ENCODE peak calls at places on chromosome 6, in four cellular contexts. U is epithelial cell of prostate, D is astrocyte of the hippocampus, K is brain microvascular endothelial cell. L is an unnamed sample.

GRCh38 chr6:99093781-99094180 is 146.0 kb upstream of the FBXL4 start:
- DNase-seq in U (no peak), D (no peak), K (no peak), L (no peak)

GRCh38 chr6:134436281-134436815 is 118.4 kb upstream of the SGK1 start:
- DNase-seq in U (peak; percentile 92), D (peak; percentile 94), K (peak; percentile 98), L (peak; percentile 97)

GRCh38 chr6:70627500-70628254 is 40.0 kb upstream of the SMAP1 start:
- DNase-seq in U (no peak), D (no peak), K (no peak), L (no peak)

GRCh38 chr6:73340048-73340447 is 14.0 kb downstream of the DPPA5 start:
- DNase-seq in U (peak; percentile 29), D (peak; percentile 14), K (peak; percentile 6), L (no peak)

GRCh38 chr6:154861825-154862224 is 128.6 kb downstream of the SCAF8 start:
- DNase-seq in U (no peak), D (no peak), K (no peak), L (no peak)

GRCh38 chr6:110874880-110875547 is 429 bp downstream of the AMD1 start:
- DNase-seq in U (no peak), D (peak; percentile 65), K (no peak), L (no peak)

GRCh38 chr6:6546318-6547110 is 42.0 kb upstream of the LY86 start:
- DNase-seq in U (no peak), D (peak; percentile 62), K (no peak), L (peak; percentile 13)

GRCh38 chr6:16494781-16495180 is 256.4 kb downstream of the GMPR start:
- DNase-seq in U (no peak), D (peak; percentile 48), K (no peak), L (peak; percentile 21)

GRCh38 chr6:154786144-154786868 is 53.1 kb downstream of the SCAF8 start:
- DNase-seq in U (no peak), D (no peak), K (no peak), L (no peak)

GRCh38 chr6:24743265-24743943 is 24.4 kb upstream of the C6orf62 start:
- DNase-seq in U (peak; percentile 91), D (peak; percentile 94), K (peak; percentile 96), L (peak; percentile 96)

GRCh38 chr6:156910938-156911337 is 133.8 kb downstream of the ARID1B start:
- DNase-seq in U (no peak), D (no peak), K (no peak), L (no peak)

GRCh38 chr6:36110863-36111262 is 19.4 kb upstream of the MAPK13 start:
- DNase-seq in U (no peak), D (no peak), K (no peak), L (no peak)

GRCh38 chr6:53704700-53705099 is 39.1 kb upstream of the KLHL31 start:
- DNase-seq in U (no peak), D (no peak), K (no peak), L (no peak)

GRCh38 chr6:119966484-119966883 is 616.9 kb upstream of the MAN1A1 start:
- DNase-seq in U (no peak), D (no peak), K (no peak), L (no peak)

GRCh38 chr6:105553174-105553573 is 150.3 kb upstream of the PREP start:
- DNase-seq in U (peak; percentile 82), D (no peak), K (no peak), L (no peak)

GRCh38 chr6:14117158-14118090 is at the start of gene CD83:
- DNase-seq in U (no peak), D (peak; percentile 82), K (peak; percentile 43), L (no peak)

GRCh38 chr6:82687855-82688254 is 324.2 kb downstream of the TPBG start:
- DNase-seq in U (no peak), D (no peak), K (no peak), L (no peak)

GRCh38 chr6:127160484-127160883 is 42.0 kb downstream of the RSPO3 start:
- DNase-seq in U (no peak), D (no peak), K (no peak), L (no peak)

GRCh38 chr6:70686548-70687133 is 19.0 kb downstream of the SMAP1 start:
- DNase-seq in U (no peak), D (peak; percentile 51), K (peak; percentile 31), L (peak; percentile 64)

GRCh38 chr6:39488255-39488881 is 165.9 kb upstream of the KCNK16 start:
- DNase-seq in U (no peak), D (no peak), K (no peak), L (no peak)

GRCh38 chr6:90790058-90790457 is 203.2 kb upstream of the MAP3K7 start:
- DNase-seq in U (no peak), D (no peak), K (no peak), L (peak; percentile 3)

GRCh38 chr6:29792123-29793035 is 35.2 kb upstream of the HLA-G start:
- DNase-seq in U (no peak), D (peak; percentile 17), K (no peak), L (no peak)

GRCh38 chr6:83815631-83816030 is 37.5 kb upstream of the RIPPLY2 start:
- DNase-seq in U (no peak), D (peak; percentile 17), K (peak; percentile 13), L (no peak)

GRCh38 chr6:28864321-28864923 is 59.4 kb downstream of the TRIM27 start:
- DNase-seq in U (no peak), D (no peak), K (peak; percentile 45), L (no peak)

GRCh38 chr6:132132911-132133639 is 181.9 kb upstream of the CCN2 start:
- DNase-seq in U (peak; percentile 18), D (peak; percentile 60), K (peak; percentile 66), L (peak; percentile 77)

GRCh38 chr6:19812512-19813119 is 24.6 kb upstream of the ID4 start:
- DNase-seq in U (no peak), D (peak; percentile 53), K (peak; percentile 10), L (peak; percentile 59)

GRCh38 chr6:14023855-14024254 is 93.7 kb upstream of the CD83 start:
- DNase-seq in U (no peak), D (no peak), K (no peak), L (no peak)

GRCh38 chr6:32432050-32432450 is 7.6 kb upstream of the HLA-DRA start:
- DNase-seq in U (no peak), D (peak; percentile 39), K (no peak), L (peak; percentile 41)

GRCh38 chr6:4872841-4873240 is 96.6 kb downstream of the CDYL start:
- DNase-seq in U (no peak), D (no peak), K (no peak), L (peak; percentile 27)

GRCh38 chr6:104955927-104956662 is 812 bp upstream of the LIN28B start:
- DNase-seq in U (no peak), D (no peak), K (no peak), L (no peak)

GRCh38 chr6:6994796-6995195 is 113.0 kb upstream of the RREB1 start:
- DNase-seq in U (no peak), D (no peak), K (no peak), L (no peak)

GRCh38 chr6:110761371-110761770 is 53.9 kb downstream of the CDK19 start:
- DNase-seq in U (no peak), D (no peak), K (peak; percentile 7), L (no peak)